ENCODE peak calls at places on chromosomes 4 and X, in six cellular contexts. F, Q, Z, E, T and A are unnamed samples.

GRCh38 chrX:43969504-43970501 is 3.4 kb downstream of the NDP start:
- DNase-seq in F (no peak), Q (no peak), Z (no peak), E (no peak), T (no peak), A (no peak)

GRCh38 chr4:127708985-127709384 is 21.2 kb upstream of the SLC25A31 start:
- DNase-seq in F (peak; percentile 42), Q (no peak), Z (no peak), E (no peak), T (no peak), A (no peak)

GRCh38 chr4:150235795-150236385 is 157.6 kb downstream of the DCLK2 start:
- DNase-seq in F (no peak), Q (no peak), Z (no peak), E (no peak), T (no peak), A (no peak)

GRCh38 chrX:53882331-53882730 is 161.9 kb downstream of the PHF8 start:
- DNase-seq in F (no peak), Q (no peak), Z (no peak), E (no peak), T (no peak), A (no peak)

GRCh38 chrX:38982370-38982769 is 181.1 kb downstream of the MID1IP1 start:
- DNase-seq in F (no peak), Q (no peak), Z (no peak), E (no peak), T (no peak), A (no peak)

GRCh38 chr4:169410839-169411770 is 140.3 kb upstream of the SH3RF1 start:
- DNase-seq in F (no peak), Q (peak; percentile 34), Z (no peak), E (peak; percentile 12), T (no peak), A (no peak)

GRCh38 chrX:50905334-50905733 is 5.2 kb upstream of the BMP15 start:
- DNase-seq in F (no peak), Q (no peak), Z (no peak), E (no peak), T (no peak), A (no peak)

GRCh38 chr4:4542824-4543485 is 1.1 kb upstream of the STX18 start:
- DNase-seq in F (no peak), Q (no peak), Z (no peak), E (no peak), T (no peak), A (no peak)

GRCh38 chrX:132390817-132391216 is 98.0 kb downstream of the MBNL3 start:
- DNase-seq in F (no peak), Q (no peak), Z (no peak), E (no peak), T (no peak), A (no peak)

GRCh38 chrX:115616943-115617563 is 56.1 kb downstream of the PLS3 start:
- DNase-seq in F (no peak), Q (no peak), Z (no peak), E (no peak), T (no peak), A (no peak)

GRCh38 chrX:17078031-17078730 is 131.7 kb downstream of the REPS2 start:
- DNase-seq in F (no peak), Q (no peak), Z (no peak), E (no peak), T (no peak), A (no peak)

GRCh38 chrX:110847334-110847733 is 51.7 kb upstream of the CHRDL1 start:
- DNase-seq in F (no peak), Q (no peak), Z (no peak), E (peak; percentile 75), T (no peak), A (no peak)

GRCh38 chr4:38612996-38613395 is 51.0 kb upstream of the KLF3 start:
- DNase-seq in F (no peak), Q (no peak), Z (no peak), E (no peak), T (no peak), A (no peak)

GRCh38 chr4:159227984-159228383 is 125.1 kb downstream of the RAPGEF2 start:
- DNase-seq in F (peak; percentile 80), Q (peak; percentile 83), Z (no peak), E (peak; percentile 48), T (peak; percentile 79), A (no peak)
- H3K4me3 ChIP-seq in F (no peak overlapping the region), Q (peak overlapping the region; percentile 29), Z (no peak overlapping the region), E (peak overlapping the region; percentile 26), T (peak overlapping the region; percentile 43), A (no peak overlapping the region)

DNA sequence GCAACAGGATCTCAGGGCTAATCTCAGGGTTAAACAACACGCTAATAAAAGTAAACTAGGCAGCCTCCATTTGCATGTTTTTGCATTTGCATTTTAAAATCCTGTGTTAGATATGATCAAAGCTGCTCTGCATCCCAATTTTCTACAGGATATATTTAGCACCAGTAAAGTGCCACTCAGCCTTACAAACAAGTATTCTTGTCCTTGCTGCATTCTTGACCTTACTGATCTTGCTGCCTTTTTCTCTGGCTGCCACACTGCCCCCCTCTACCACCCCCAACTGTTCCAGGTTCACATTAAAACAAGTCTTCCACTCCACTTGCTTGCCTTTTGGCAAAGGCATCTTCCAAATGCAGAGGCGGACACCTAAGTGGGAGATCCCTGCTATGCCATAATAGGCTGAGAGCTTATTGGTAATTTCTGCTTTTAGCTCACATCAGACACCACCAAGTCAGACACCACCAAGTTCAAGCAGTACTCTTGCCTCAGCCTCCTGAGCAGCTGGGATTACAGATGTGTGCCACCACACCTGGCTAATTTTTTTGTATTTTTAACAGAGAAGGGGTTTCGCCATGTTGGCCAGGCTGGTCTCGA is 48.1 kb downstream of the GPRIN3 start:
- DNase-seq in F (no peak), Q (no peak), Z (no peak), E (no peak), T (no peak), A (no peak)
- H3K27ac ChIP-seq in F (no peak overlapping the region), Q (peak overlapping the region; percentile 61), Z (peak overlapping the region; percentile 63), E (no peak overlapping the region), T (no peak overlapping the region), A (no peak overlapping the region)

DNA sequence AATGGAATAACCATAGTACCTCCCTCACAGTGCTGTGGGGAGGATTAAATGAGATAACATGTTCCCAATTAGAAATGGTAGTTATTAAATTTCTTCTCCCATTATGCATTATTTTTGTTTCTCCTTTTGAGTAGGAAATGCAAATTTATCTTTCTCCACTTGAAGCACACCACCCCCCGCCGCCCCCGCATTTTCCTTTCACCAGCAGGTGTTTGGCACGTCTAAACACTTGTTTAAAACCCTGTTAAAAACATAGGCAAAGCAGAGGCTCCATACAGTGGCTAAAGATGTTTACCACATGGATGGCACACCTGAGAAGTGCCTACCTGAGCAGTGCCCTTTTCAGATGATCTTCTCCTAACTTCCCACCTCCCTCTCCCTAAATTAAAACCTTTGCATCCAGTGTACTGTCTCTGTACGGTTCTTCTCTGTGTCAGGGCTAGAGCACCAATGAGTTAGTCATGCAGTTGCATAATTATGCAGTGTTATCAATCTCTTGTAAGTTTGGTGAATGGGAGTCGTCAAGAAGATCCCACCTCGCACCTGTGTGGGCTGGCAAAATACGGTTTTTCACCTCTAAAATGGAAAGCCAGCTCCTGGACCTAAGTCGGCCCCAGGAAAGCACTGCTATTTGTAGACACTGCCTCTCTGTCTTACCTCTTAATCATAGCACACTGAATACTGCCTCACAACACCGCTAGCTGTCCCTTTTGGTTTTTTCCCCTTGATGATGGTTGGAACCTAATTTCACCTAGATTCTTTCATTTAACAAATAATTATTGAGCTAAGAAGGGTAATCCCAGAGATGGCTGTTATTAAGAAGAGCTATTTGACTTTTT is 122.0 kb downstream of the CT47B1 start:
- DNase-seq in F (no peak), Q (no peak), Z (no peak), E (no peak), T (no peak), A (no peak)
- H3K4me3 ChIP-seq in F (no peak overlapping the region), Q (no peak overlapping the region), Z (no peak overlapping the region), E (no peak overlapping the region), T (no peak overlapping the region), A (no peak overlapping the region)

DNA sequence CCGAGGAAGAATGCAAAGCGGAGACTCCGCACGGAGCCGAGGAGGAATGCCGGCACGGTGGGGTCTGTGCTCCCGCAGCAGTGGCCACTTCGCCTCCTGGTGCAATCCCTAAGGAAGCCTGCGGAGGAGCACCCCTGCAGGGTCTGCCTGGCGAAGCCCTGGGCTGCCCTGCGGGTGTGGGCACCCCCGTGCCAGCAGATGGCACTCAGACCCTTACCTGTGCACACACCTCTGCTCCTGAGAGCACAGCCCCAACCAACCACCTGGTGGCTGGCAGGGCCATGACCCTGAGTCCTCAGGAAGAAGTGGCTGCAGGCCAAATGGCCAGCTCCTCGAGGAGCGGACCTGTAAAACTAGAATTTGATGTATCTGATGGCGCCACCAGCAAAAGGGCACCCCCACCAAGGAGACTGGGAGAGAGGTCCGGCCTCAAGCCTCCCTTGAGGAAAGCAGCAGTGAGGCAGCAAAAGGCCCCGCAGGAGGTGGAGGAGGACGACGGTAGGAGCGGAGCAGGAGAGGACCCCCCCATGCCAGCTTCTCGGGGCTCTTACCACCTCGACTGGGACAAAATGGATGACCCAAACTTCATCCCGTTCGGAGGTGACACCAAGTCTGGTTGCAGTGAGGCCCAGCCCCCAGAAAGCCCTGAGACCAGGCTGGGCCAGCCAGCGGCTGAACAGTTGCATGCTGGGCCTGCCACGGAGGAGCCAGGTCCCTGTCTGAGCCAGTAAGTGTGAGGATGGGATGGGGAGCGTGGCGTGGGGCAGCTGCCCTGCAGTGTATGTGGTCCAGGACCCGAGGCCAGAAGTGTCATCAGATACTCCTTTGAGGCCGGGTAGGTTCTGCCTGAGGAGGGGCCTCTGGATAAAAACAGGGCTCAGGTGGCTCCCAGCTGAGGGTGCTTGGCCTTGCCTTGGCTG is 7.0 kb downstream of the TACC3 start:
- DNase-seq in F (peak; percentile 59), Q (no peak), Z (no peak), E (no peak), T (no peak), A (no peak)
- H3K27ac ChIP-seq in F (peak overlapping the region; percentile 67), Q (peak overlapping the region; percentile 74), Z (no peak overlapping the region), E (peak overlapping the region; percentile 30), T (no peak overlapping the region), A (no peak overlapping the region)

GRCh38 chrX:48538641-48539344 is 721 bp upstream of the TBC1D25 start:
- DNase-seq in F (no peak), Q (no peak), Z (no peak), E (no peak), T (no peak), A (no peak)
- H3K4me3 ChIP-seq in F (no peak overlapping the region), Q (peak overlapping the region; percentile 53), Z (no peak overlapping the region), E (peak overlapping the region; percentile 80), T (peak overlapping the region; percentile 79), A (no peak overlapping the region)

GRCh38 chr4:15344041-15344440 is 83.8 kb upstream of the C1QTNF7 start:
- DNase-seq in F (no peak), Q (no peak), Z (no peak), E (no peak), T (no peak), A (no peak)
- H3K27ac ChIP-seq in F (no peak overlapping the region), Q (no peak overlapping the region), Z (no peak overlapping the region), E (no peak overlapping the region), T (no peak overlapping the region), A (no peak overlapping the region)

DNA sequence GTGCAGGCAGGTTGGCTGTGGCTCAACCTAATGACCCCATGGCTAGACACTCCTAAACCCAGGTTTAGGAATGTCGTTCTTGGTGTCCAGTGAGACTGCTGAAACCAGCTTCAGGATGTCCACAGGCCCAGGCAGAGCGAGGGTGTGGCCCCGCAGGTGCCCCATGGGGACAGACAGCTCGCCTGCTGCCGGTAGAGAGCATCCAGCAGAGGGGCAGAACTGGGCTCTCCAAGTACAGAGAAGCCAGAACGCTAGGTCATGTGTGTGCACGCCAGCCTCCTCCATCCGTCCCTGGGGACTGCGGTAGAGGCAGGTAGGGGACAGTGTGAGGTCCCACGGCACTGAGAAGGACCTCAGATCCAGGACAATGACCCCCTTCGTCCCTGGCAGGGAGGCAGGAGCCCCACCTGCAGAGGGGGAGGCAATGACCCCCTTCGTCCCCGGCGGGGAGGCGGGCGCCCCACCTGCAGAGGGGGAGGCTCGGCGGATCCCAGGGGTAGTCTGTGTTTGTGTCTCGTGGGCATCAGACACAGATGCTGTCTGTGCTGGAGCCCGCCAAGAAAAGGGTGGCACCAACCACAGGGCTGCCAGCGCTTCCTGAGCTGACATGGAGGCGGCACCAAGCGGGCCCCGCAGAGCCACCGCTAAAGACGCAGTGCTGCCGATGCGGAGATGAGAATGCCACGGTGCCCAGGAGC is 118.4 kb downstream of the FAM53A start:
- DNase-seq in F (no peak), Q (no peak), Z (no peak), E (no peak), T (no peak), A (no peak)
- H3K4me3 ChIP-seq in F (no peak overlapping the region), Q (no peak overlapping the region), Z (no peak overlapping the region), E (no peak overlapping the region), T (no peak overlapping the region), A (no peak overlapping the region)